ENCODE peak calls at places on chromosomes 4 and X, in four cellular contexts. V is A549, R is endothelial cell of umbilical vein, L is IMR-90. D is an unnamed sample.

GRCh38 chr4:189092596-189092995 is 848.1 kb upstream of the FRG1 start:
- DNase-seq in V (no peak), R (no peak), L (peak; percentile 42), D (no peak)

GRCh38 chr4:158915683-158916241 is 146.9 kb downstream of the FNIP2 start:
- DNase-seq in V (no peak), R (no peak), L (no peak), D (peak; percentile 48)

GRCh38 chrX:40303256-40304077 is 205.7 kb upstream of the BCOR start:
- DNase-seq in V (no peak), R (no peak), L (no peak), D (no peak)

GRCh38 chr4:102569200-102569599 is 68.0 kb downstream of the NFKB1 start:
- DNase-seq in V (no peak), R (no peak), L (peak; percentile 71), D (no peak)

GRCh38 chr4:1594871-1595788 is 89.0 kb downstream of the FAM53A start:
- DNase-seq in V (no peak), R (no peak), L (no peak), D (peak; percentile 90)

GRCh38 chr4:1172971-1173757 is 781 bp upstream of the SPON2 start:
- DNase-seq in V (peak; percentile 56), R (no peak), L (peak; percentile 78), D (peak; percentile 93)

GRCh38 chr4:87930629-87931028 is 44.9 kb upstream of the SPP1 start:
- DNase-seq in V (no peak), R (no peak), L (no peak), D (no peak)

GRCh38 chr4:78923459-78924312 is 15.6 kb downstream of the PAQR3 start:
- DNase-seq in V (no peak), R (peak; percentile 8), L (no peak), D (no peak)

GRCh38 chr4:69038582-69038981 is 57.7 kb upstream of the UGT2B7 start:
- DNase-seq in V (no peak), R (peak; percentile 52), L (peak; percentile 63), D (no peak)

GRCh38 chr4:113452868-113453620 is 308.5 kb downstream of the CAMK2D start:
- DNase-seq in V (no peak), R (peak; percentile 95), L (peak; percentile 79), D (no peak)

GRCh38 chr4:87677731-87678130 is 27.7 kb downstream of the DMP1 start:
- DNase-seq in V (no peak), R (no peak), L (no peak), D (no peak)

GRCh38 chrX:40148439-40149285 is 50.9 kb upstream of the BCOR start:
- DNase-seq in V (no peak), R (peak; percentile 54), L (no peak), D (peak; percentile 89)

GRCh38 chrX:42462917-42463316 is 315.0 kb downstream of the PPP1R2C start:
- DNase-seq in V (no peak), R (no peak), L (no peak), D (no peak)

GRCh38 chrX:128020701-128021100 is 31.5 kb downstream of the ACTRT1 start:
- DNase-seq in V (peak; percentile 5), R (peak; percentile 92), L (peak; percentile 1), D (no peak)

GRCh38 chrX:10574663-10575062 is 45.7 kb downstream of the MID1 start:
- DNase-seq in V (no peak), R (peak; percentile 71), L (no peak), D (peak; percentile 55)

GRCh38 chr4:79476196-79476595 is 68.2 kb upstream of the GK2 start:
- DNase-seq in V (no peak), R (no peak), L (no peak), D (no peak)

GRCh38 chrX:137563681-137564651 is 2.0 kb upstream of the ZIC3 start:
- DNase-seq in V (no peak), R (no peak), L (no peak), D (no peak)

GRCh38 chrX:48714573-48714972 is 18.0 kb downstream of the SUV39H1 start:
- DNase-seq in V (no peak), R (no peak), L (peak; percentile 17), D (no peak)

GRCh38 chr4:104490770-104491395 is 3.8 kb downstream of the CXXC4 start:
- DNase-seq in V (peak; percentile 11), R (peak; percentile 39), L (peak; percentile 17), D (peak; percentile 90)

GRCh38 chr4:177301127-177301639 is 8.5 kb upstream of the NEIL3 start:
- DNase-seq in V (no peak), R (no peak), L (no peak), D (no peak)

GRCh38 chr4:4368821-4369580 is 17.9 kb upstream of the NSG1 start:
- DNase-seq in V (no peak), R (no peak), L (no peak), D (peak; percentile 63)

GRCh38 chr4:186934255-186934654 is 210.6 kb upstream of the FAT1 start:
- DNase-seq in V (no peak), R (no peak), L (no peak), D (no peak)

GRCh38 chr4:125368684-125369083 is 53.9 kb downstream of the FAT4 start:
- DNase-seq in V (no peak), R (peak; percentile 84), L (peak; percentile 84), D (peak; percentile 37)

GRCh38 chr4:54063224-54063623 is 1.2 kb downstream of the CHIC2 start:
- DNase-seq in V (no peak), R (peak; percentile 81), L (peak; percentile 60), D (no peak)

GRCh38 chr4:83075696-83076095 is 38.8 kb downstream of the PLAC8 start:
- DNase-seq in V (no peak), R (peak; percentile 78), L (peak; percentile 78), D (peak; percentile 36)

GRCh38 chr4:57109530-57109846 is 697 bp downstream of the IGFBP7 start:
- DNase-seq in V (no peak), R (no peak), L (no peak), D (peak; percentile 62)

GRCh38 chr4:54036184-54036583 is 28.2 kb downstream of the CHIC2 start:
- DNase-seq in V (no peak), R (no peak), L (no peak), D (no peak)

DNA sequence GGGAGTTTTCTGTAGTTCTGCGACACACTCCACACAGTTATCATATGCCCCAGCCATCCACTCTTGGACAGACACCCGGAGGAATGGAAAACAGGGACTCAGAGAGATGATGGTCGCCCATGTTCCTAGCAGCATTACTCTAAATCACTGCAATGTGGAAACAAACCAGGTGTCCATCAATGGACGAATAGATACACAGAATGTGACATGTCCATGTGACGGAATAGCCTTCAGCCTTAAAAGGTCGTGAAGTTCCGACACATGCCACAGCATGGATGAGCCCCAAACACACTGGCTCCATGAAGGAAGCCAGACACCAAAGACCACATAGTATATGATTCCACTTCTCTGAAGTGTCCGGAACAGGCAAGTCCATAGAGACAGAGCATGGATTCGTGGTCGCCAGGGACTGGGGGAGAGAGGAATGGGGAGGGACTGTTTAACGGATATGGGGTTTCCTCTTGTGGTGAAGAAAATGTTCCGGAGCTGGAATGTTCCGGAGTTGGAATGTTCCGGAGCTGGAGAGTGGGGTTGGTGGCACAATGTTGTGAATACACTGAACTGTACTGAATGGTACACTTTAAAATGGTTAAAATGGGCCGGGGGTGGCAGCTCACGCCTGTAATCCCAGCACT is 28.7 kb upstream of the AFAP1 start:
- DNase-seq in V (no peak), R (peak; percentile 82), L (no peak), D (peak; percentile 86)
- H3K4me2 ChIP-seq in V (peak overlapping the region; percentile 29), R (peak overlapping the region; percentile 51), L (no peak overlapping the region), D (no peak overlapping the region)

DNA sequence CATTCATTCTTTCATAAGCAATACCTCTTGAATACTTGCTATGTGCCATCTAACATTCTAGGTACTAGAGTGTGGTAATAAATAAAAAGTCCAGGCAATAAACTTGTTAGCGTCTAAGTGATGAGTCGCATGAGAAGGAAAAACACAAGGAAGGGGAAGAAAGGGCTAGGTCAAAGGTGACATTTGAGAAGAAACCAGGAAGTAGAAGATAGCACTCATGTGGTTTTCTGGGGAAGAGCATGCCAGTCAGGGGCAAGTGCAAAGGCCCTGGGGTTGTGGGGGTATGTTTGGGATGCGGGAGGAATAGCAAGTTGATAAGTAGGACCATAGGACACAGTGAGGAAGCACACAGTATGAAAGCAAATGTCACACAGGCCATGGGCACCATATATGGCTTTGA is 157.0 kb downstream of the TSPAN5 start:
- DNase-seq in V (no peak), R (no peak), L (no peak), D (no peak)
- H3K4me1 ChIP-seq in V (peaks cover 6% of the 10 kb centered on the region), R (no peaks in the 10 kb centered on the region), L (peaks cover 1% of the 10 kb centered on the region), D (no peaks in the 10 kb centered on the region)

GRCh38 chr4:72169861-72170260 is 138.1 kb downstream of the NPFFR2 start:
- DNase-seq in V (no peak), R (no peak), L (no peak), D (no peak)

GRCh38 chr4:72171761-72172160 is 140.0 kb downstream of the NPFFR2 start:
- DNase-seq in V (no peak), R (no peak), L (no peak), D (no peak)
- H3K9me3 ChIP-seq in V (no peaks in the 10 kb centered on the region), R (no peaks in the 10 kb centered on the region), L (no peaks in the 10 kb centered on the region), D (no peaks in the 10 kb centered on the region)

DNA sequence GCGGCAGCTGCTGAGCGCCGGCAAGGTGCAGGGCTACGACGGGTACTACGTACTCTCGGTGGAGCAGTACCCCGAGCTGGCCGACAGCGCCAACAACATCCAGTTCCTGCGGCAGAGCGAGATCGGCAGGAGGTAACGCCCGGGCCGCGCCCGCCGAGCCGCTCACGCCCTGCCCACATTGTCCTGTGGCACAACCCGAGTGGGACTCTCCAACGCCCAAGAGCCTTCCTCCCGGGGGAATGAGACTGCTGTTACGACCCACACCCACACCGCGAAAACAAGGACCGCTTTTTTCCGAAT is 117.0 kb downstream of the DCTD start:
- DNase-seq in V (no peak), R (no peak), L (no peak), D (peak; percentile 73)
- H3K4me2 ChIP-seq in V (no peak overlapping the region), R (no peak overlapping the region), L (no peak overlapping the region), D (no peak overlapping the region)

GRCh38 chr4:61831987-61832386 is 631.9 kb downstream of the ADGRL3 start:
- DNase-seq in V (no peak), R (no peak), L (no peak), D (no peak)

GRCh38 chr4:61827907-61828328 is 627.8 kb downstream of the ADGRL3 start:
- DNase-seq in V (no peak), R (no peak), L (no peak), D (no peak)

DNA sequence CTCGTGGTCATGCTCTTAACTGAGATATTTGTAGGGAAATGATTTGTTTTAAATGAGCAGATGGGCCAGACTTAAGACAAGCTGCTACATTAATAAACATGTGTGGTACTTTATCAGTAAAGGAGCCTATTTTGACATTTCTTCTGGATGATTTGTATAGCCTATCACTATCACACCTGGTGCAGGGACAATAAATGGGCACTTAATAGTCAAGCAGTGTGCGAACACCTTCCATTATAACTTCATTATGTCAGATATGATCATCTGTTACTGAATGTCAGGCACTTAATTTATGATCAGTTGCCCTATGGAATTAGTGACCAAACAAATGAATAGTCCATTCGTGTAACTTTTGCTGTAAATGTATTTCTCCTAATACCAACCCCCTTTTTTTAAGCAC is 628.8 kb downstream of the ADGRL3 start:
- DNase-seq in V (no peak), R (no peak), L (no peak), D (no peak)
- H3K4me1 ChIP-seq in V (no peaks in the 10 kb centered on the region), R (no peaks in the 10 kb centered on the region), L (no peaks in the 10 kb centered on the region), D (no peaks in the 10 kb centered on the region)

D was measured in osteoblast.